ENCODE peak calls at places on chromosomes 13 and 19, in nine cellular contexts. One of them, this sample, is unnamed. For H3K36me3 and H3K4me1, the result is how much of the 10 kb centered on the place peaks cover.

GRCh38 chr13:92137519-92137918 is 739.1 kb downstream of the GPC5 start:
- DNase-seq in ovary: no peak
- DNase-seq in stomach: no peak
- DNase-seq in adipocyte: no peak
- DNase-seq in fibroblast of lung: peak
- DNase-seq in mucosa of descending colon: no peak
- DNase-seq in OCI-LY7: no peak
- DNase-seq in cardiac muscle cell: peak
- DNase-seq in psoas muscle: no peak
- DNase-seq in this sample: no peak

GRCh38 chr13:81760316-81760715 is 1419.4 kb upstream of the SPRY2 start:
- DNase-seq in ovary: no peak
- DNase-seq in stomach: no peak
- DNase-seq in adipocyte: peak
- DNase-seq in fibroblast of lung: no peak
- DNase-seq in mucosa of descending colon: no peak
- DNase-seq in OCI-LY7: no peak
- DNase-seq in cardiac muscle cell: no peak
- DNase-seq in psoas muscle: no peak
- DNase-seq in this sample: no peak

GRCh38 chr13:98313938-98314292 is 136.8 kb upstream of the RNF113B start:
- DNase-seq in ovary: peak
- DNase-seq in stomach: peak
- DNase-seq in adipocyte: no peak
- DNase-seq in fibroblast of lung: no peak
- DNase-seq in mucosa of descending colon: no peak
- DNase-seq in OCI-LY7: no peak
- DNase-seq in cardiac muscle cell: no peak
- DNase-seq in psoas muscle: no peak
- DNase-seq in this sample: no peak

GRCh38 chr13:88565566-88565965 is 894.4 kb downstream of the SLITRK5 start:
- DNase-seq in ovary: no peak
- DNase-seq in stomach: no peak
- DNase-seq in adipocyte: no peak
- DNase-seq in fibroblast of lung: no peak
- DNase-seq in mucosa of descending colon: no peak
- DNase-seq in OCI-LY7: no peak
- DNase-seq in cardiac muscle cell: no peak
- DNase-seq in psoas muscle: no peak
- DNase-seq in this sample: no peak

GRCh38 chr19:37905936-37906867 is at the start of gene WDR87:
- DNase-seq in ovary: no peak
- DNase-seq in stomach: peak
- DNase-seq in adipocyte: peak
- DNase-seq in fibroblast of lung: peak
- DNase-seq in mucosa of descending colon: peak
- DNase-seq in OCI-LY7: peak
- DNase-seq in cardiac muscle cell: peak
- DNase-seq in psoas muscle: no peak
- DNase-seq in this sample: peak

GRCh38 chr19:14661372-14661924 is 13.2 kb downstream of the ADGRE3 start:
- DNase-seq in ovary: no peak
- DNase-seq in stomach: no peak
- DNase-seq in adipocyte: no peak
- DNase-seq in fibroblast of lung: no peak
- DNase-seq in mucosa of descending colon: no peak
- DNase-seq in OCI-LY7: no peak
- DNase-seq in cardiac muscle cell: no peak
- DNase-seq in psoas muscle: no peak
- DNase-seq in this sample: no peak

GRCh38 chr13:108681986-108682562 is 52.7 kb downstream of the MYO16 start:
- DNase-seq in ovary: no peak
- DNase-seq in stomach: no peak
- DNase-seq in adipocyte: peak
- DNase-seq in fibroblast of lung: peak
- DNase-seq in mucosa of descending colon: no peak
- DNase-seq in OCI-LY7: no peak
- DNase-seq in cardiac muscle cell: no peak
- DNase-seq in psoas muscle: no peak
- DNase-seq in this sample: no peak

GRCh38 chr13:50731400-50731799 is 112.1 kb downstream of the DLEU7 start:
- DNase-seq in ovary: no peak
- DNase-seq in stomach: no peak
- DNase-seq in adipocyte: peak
- DNase-seq in fibroblast of lung: peak
- DNase-seq in mucosa of descending colon: no peak
- DNase-seq in OCI-LY7: no peak
- DNase-seq in cardiac muscle cell: peak
- DNase-seq in psoas muscle: no peak
- DNase-seq in this sample: no peak

DNA sequence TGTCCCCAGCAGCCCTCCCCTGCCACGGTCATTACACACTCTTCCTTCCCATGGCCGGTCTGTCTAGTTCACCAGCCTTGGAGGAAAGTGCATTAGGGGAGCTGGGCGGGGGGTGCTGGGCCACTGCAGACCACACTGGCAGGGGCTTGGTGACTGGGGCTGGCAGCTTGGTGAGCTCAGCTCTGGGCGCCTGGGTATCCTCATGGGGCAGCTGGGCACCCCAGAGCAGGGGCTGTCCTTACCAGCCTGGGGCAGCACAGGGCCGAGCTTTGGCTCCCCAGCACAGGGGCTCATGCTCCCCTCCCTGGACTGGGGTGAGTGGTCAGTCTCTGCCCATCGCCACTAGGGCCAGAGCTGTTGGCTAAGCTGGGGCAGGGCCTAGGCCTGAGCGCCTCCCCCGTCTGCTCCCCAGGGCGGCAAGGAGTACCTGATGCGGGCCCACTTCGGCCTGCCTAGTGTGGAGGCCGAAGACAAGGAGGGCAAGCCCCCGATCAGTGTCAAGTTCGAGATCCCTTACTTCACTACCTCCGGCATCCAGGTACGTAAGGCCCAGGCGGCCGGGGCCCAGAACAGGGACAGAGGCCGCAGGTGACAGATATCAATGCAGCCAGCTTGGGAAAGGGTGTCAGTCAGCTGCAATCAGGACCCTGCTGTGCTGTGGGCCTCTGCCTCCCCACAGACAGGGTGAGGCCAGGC is 35.5 kb downstream of the AP1M1 start:
- DNase-seq in ovary: no peak
- DNase-seq in stomach: no peak
- DNase-seq in adipocyte: no peak
- DNase-seq in fibroblast of lung: no peak
- DNase-seq in mucosa of descending colon: no peak
- DNase-seq in OCI-LY7: no peak
- DNase-seq in cardiac muscle cell: no peak
- DNase-seq in psoas muscle: no peak
- DNase-seq in this sample: no peak
- H3K36me3 ChIP-seq in ovary: under half
- H3K36me3 ChIP-seq in stomach: half or more
- H3K36me3 ChIP-seq in adipocyte: half or more
- H3K36me3 ChIP-seq in fibroblast of lung: under half
- H3K36me3 ChIP-seq in mucosa of descending colon: under half
- H3K36me3 ChIP-seq in OCI-LY7: half or more
- H3K36me3 ChIP-seq in cardiac muscle cell: under half
- H3K36me3 ChIP-seq in psoas muscle: half or more
- H3K36me3 ChIP-seq in this sample: under half

DNA sequence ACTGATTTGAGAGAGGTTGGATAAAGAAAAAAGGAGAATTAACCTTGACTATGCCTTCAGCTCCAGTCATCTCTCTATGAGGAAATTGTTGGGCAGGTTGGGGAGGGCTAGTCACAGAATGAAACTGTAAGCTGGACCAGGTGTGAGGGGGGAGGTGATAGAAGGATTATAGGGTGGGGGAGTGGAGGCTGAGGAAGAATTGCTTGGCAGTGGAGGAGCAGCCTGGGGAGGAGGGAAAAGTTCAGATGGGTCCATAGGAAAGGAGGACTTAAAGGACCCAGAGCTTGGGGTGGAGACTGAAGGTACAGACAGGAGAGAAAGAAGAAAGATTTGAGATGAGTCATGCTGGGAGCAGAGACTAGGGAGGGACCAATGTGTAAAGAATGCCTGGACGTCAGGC is 8.2 kb upstream of the ZNF431 start:
- DNase-seq in ovary: no peak
- DNase-seq in stomach: no peak
- DNase-seq in adipocyte: no peak
- DNase-seq in fibroblast of lung: no peak
- DNase-seq in mucosa of descending colon: no peak
- DNase-seq in OCI-LY7: no peak
- DNase-seq in cardiac muscle cell: no peak
- DNase-seq in psoas muscle: no peak
- DNase-seq in this sample: no peak
- H3K4me1 ChIP-seq in ovary: under half
- H3K4me1 ChIP-seq in stomach: under half
- H3K4me1 ChIP-seq in adipocyte: under half
- H3K4me1 ChIP-seq in fibroblast of lung: under half
- H3K4me1 ChIP-seq in mucosa of descending colon: under half
- H3K4me1 ChIP-seq in OCI-LY7: under half
- H3K4me1 ChIP-seq in cardiac muscle cell: under half
- H3K4me1 ChIP-seq in psoas muscle: under half
- H3K4me1 ChIP-seq in this sample: under half

GRCh38 chr19:49875177-49875576 is 2.0 kb downstream of the AKT1S1 start:
- DNase-seq in ovary: peak
- DNase-seq in stomach: no peak
- DNase-seq in adipocyte: no peak
- DNase-seq in fibroblast of lung: no peak
- DNase-seq in mucosa of descending colon: no peak
- DNase-seq in OCI-LY7: no peak
- DNase-seq in cardiac muscle cell: no peak
- DNase-seq in psoas muscle: no peak
- DNase-seq in this sample: no peak
- H3K4me3 ChIP-seq in ovary: peak
- H3K4me3 ChIP-seq in stomach: peak
- H3K4me3 ChIP-seq in adipocyte: peak
- H3K4me3 ChIP-seq in fibroblast of lung: peak
- H3K4me3 ChIP-seq in mucosa of descending colon: no peak
- H3K4me3 ChIP-seq in OCI-LY7: peak
- H3K4me3 ChIP-seq in cardiac muscle cell: peak
- H3K4me3 ChIP-seq in psoas muscle: peak
- H3K4me3 ChIP-seq in this sample: no peak

DNA sequence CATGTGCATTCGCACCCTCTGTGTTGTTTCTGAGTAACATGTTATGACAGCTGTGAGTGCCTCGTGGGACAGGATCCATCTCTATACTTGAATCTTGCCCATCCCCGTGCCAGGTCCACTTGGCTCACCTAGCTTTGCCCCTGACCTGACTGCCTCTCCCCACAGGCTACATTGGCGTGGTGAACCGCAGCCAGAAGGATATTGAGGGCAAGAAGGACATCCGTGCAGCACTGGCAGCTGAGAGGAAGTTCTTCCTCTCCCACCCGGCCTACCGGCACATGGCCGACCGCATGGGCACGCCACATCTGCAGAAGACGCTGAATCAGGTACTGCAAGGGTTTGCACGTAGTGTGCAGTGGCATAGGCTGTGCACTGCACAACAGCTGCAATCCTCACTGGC is 53.2 kb downstream of the TMED1 start:
- DNase-seq in ovary: no peak
- DNase-seq in stomach: no peak
- DNase-seq in adipocyte: no peak
- DNase-seq in fibroblast of lung: no peak
- DNase-seq in mucosa of descending colon: no peak
- DNase-seq in OCI-LY7: no peak
- DNase-seq in cardiac muscle cell: no peak
- DNase-seq in psoas muscle: no peak
- DNase-seq in this sample: peak
- H3K36me3 ChIP-seq in ovary: under half
- H3K36me3 ChIP-seq in stomach: half or more
- H3K36me3 ChIP-seq in adipocyte: half or more
- H3K36me3 ChIP-seq in fibroblast of lung: under half
- H3K36me3 ChIP-seq in mucosa of descending colon: under half
- H3K36me3 ChIP-seq in OCI-LY7: half or more
- H3K36me3 ChIP-seq in cardiac muscle cell: half or more
- H3K36me3 ChIP-seq in psoas muscle: half or more
- H3K36me3 ChIP-seq in this sample: under half

GRCh38 chr19:47107953-47108746 is 5.4 kb downstream of the ZC3H4 start:
- DNase-seq in ovary: no peak
- DNase-seq in stomach: no peak
- DNase-seq in adipocyte: no peak
- DNase-seq in fibroblast of lung: peak
- DNase-seq in mucosa of descending colon: no peak
- DNase-seq in OCI-LY7: no peak
- DNase-seq in cardiac muscle cell: peak
- DNase-seq in psoas muscle: no peak
- DNase-seq in this sample: no peak

GRCh38 chr19:47105874-47106273 is 7.7 kb downstream of the ZC3H4 start:
- DNase-seq in ovary: no peak
- DNase-seq in stomach: no peak
- DNase-seq in adipocyte: no peak
- DNase-seq in fibroblast of lung: no peak
- DNase-seq in mucosa of descending colon: no peak
- DNase-seq in OCI-LY7: no peak
- DNase-seq in cardiac muscle cell: no peak
- DNase-seq in psoas muscle: peak
- DNase-seq in this sample: no peak

GRCh38 chr19:47104678-47105077 is 8.9 kb downstream of the ZC3H4 start:
- DNase-seq in ovary: no peak
- DNase-seq in stomach: no peak
- DNase-seq in adipocyte: no peak
- DNase-seq in fibroblast of lung: no peak
- DNase-seq in mucosa of descending colon: no peak
- DNase-seq in OCI-LY7: no peak
- DNase-seq in cardiac muscle cell: no peak
- DNase-seq in psoas muscle: peak
- DNase-seq in this sample: no peak

GRCh38 chr19:47107201-47107952 is 6.2 kb downstream of the ZC3H4 start:
- DNase-seq in ovary: no peak
- DNase-seq in stomach: peak
- DNase-seq in adipocyte: peak
- DNase-seq in fibroblast of lung: no peak
- DNase-seq in mucosa of descending colon: no peak
- DNase-seq in OCI-LY7: no peak
- DNase-seq in cardiac muscle cell: no peak
- DNase-seq in psoas muscle: no peak
- DNase-seq in this sample: no peak

GRCh38 chr19:47106819-47107200 is 6.8 kb downstream of the ZC3H4 start:
- DNase-seq in ovary: no peak
- DNase-seq in stomach: no peak
- DNase-seq in adipocyte: peak
- DNase-seq in fibroblast of lung: peak
- DNase-seq in mucosa of descending colon: no peak
- DNase-seq in OCI-LY7: no peak
- DNase-seq in cardiac muscle cell: peak
- DNase-seq in psoas muscle: no peak
- DNase-seq in this sample: no peak
- H3K4me1 ChIP-seq in ovary: under half
- H3K4me1 ChIP-seq in stomach: under half
- H3K4me1 ChIP-seq in adipocyte: half or more
- H3K4me1 ChIP-seq in fibroblast of lung: under half
- H3K4me1 ChIP-seq in mucosa of descending colon: under half
- H3K4me1 ChIP-seq in OCI-LY7: under half
- H3K4me1 ChIP-seq in cardiac muscle cell: under half
- H3K4me1 ChIP-seq in psoas muscle: half or more
- H3K4me1 ChIP-seq in this sample: under half

GRCh38 chr13:25018729-25019115 is 77.2 kb upstream of the PABPC3 start:
- DNase-seq in ovary: no peak
- DNase-seq in stomach: no peak
- DNase-seq in adipocyte: no peak
- DNase-seq in fibroblast of lung: no peak
- DNase-seq in mucosa of descending colon: peak
- DNase-seq in OCI-LY7: no peak
- DNase-seq in cardiac muscle cell: no peak
- DNase-seq in psoas muscle: no peak
- DNase-seq in this sample: no peak
- H3K4me3 ChIP-seq in ovary: no peak
- H3K4me3 ChIP-seq in stomach: peak
- H3K4me3 ChIP-seq in adipocyte: no peak
- H3K4me3 ChIP-seq in fibroblast of lung: no peak
- H3K4me3 ChIP-seq in mucosa of descending colon: no peak
- H3K4me3 ChIP-seq in OCI-LY7: no peak
- H3K4me3 ChIP-seq in cardiac muscle cell: peak
- H3K4me3 ChIP-seq in psoas muscle: peak
- H3K4me3 ChIP-seq in this sample: no peak

This sample was measured in aorta.